ENCODE peak calls at places on chromosomes 3 and 15, in four cellular contexts. J, P, F and X are unnamed samples.

GRCh38 chr15:57393081-57393480 is 16.8 kb downstream of the CGNL1 start:
- DNase-seq in P (no peak), F (no peak), J (no peak), X (no peak)

GRCh38 chr3:8490079-8490552 is 11.5 kb upstream of the LMCD1 start:
- DNase-seq in F (peak; percentile 78), P (peak; percentile 81), J (no peak), X (peak; percentile 71)

GRCh38 chr15:76258460-76258859 is 52.8 kb downstream of the ETFA start:
- DNase-seq in J (no peak), F (no peak), P (no peak), X (no peak)

GRCh38 chr3:134395103-134395502 is 20.9 kb upstream of the AMOTL2 start:
- DNase-seq in F (no peak), P (no peak), J (no peak), X (no peak)

GRCh38 chr3:116552261-116552660 is 107.0 kb upstream of the LSAMP start:
- DNase-seq in J (no peak), P (no peak), F (no peak), X (no peak)

GRCh38 chr3:101725192-101725889 is 927 bp downstream of the CEP97 start:
- DNase-seq in F (peak; percentile 20), J (no peak), P (peak; percentile 18), X (no peak)

GRCh38 chr3:196327405-196327804 is 9.4 kb upstream of the DYNLT2B start:
- DNase-seq in J (no peak), P (no peak), F (no peak), X (no peak)

GRCh38 chr3:133893683-133894333 is 1.9 kb downstream of the RAB6B start:
- DNase-seq in P (no peak), F (no peak), J (no peak), X (no peak)

GRCh38 chr3:171813897-171814460 is 3.7 kb upstream of the PLD1 start:
- DNase-seq in J (no peak), F (no peak), P (peak; percentile 79), X (no peak)

GRCh38 chr3:107208796-107209195 is 168.4 kb upstream of the CCDC54 start:
- DNase-seq in F (no peak), P (no peak), J (no peak), X (no peak)